ENCODE peak calls at places on chromosome 6, in five cellular contexts. One of them, this sample, is unnamed.
A peak's percentile ranks its signal among the peaks of the same experiment; 100 is the strongest.

GRCh38 chr6:164069352-164070022 is 655.0 kb downstream of the QKI start:
- DNase-seq in cardiac muscle cell: no peak
- DNase-seq in pancreas: no peak
- DNase-seq in left lung: no peak
- DNase-seq in MM.1S: no peak
- DNase-seq in this sample: no peak

GRCh38 chr6:166435574-166435973 is 52.8 kb upstream of the MPC1 start:
- DNase-seq in cardiac muscle cell: no peak
- DNase-seq in pancreas: no peak
- DNase-seq in left lung: no peak
- DNase-seq in MM.1S: no peak
- DNase-seq in this sample: no peak

GRCh38 chr6:37580164-37580955 is 80.7 kb upstream of the CCDC167 start:
- DNase-seq in cardiac muscle cell: no peak
- DNase-seq in pancreas: no peak
- DNase-seq in left lung: no peak
- DNase-seq in MM.1S: no peak
- DNase-seq in this sample: no peak

GRCh38 chr6:25670793-25671513 is 18.9 kb downstream of the SCGN start:
- DNase-seq in cardiac muscle cell: peak; percentile 10
- DNase-seq in pancreas: no peak
- DNase-seq in left lung: no peak
- DNase-seq in MM.1S: no peak
- DNase-seq in this sample: no peak

GRCh38 chr6:166556871-166557322 is 29.6 kb downstream of the RAMACL start:
- DNase-seq in cardiac muscle cell: no peak
- DNase-seq in pancreas: peak; percentile 94
- DNase-seq in left lung: peak; percentile 91
- DNase-seq in MM.1S: no peak
- DNase-seq in this sample: no peak

GRCh38 chr6:18216411-18216810 is 47.9 kb downstream of the DEK start:
- DNase-seq in cardiac muscle cell: no peak
- DNase-seq in pancreas: no peak
- DNase-seq in left lung: no peak
- DNase-seq in MM.1S: no peak
- DNase-seq in this sample: no peak

GRCh38 chr6:90343581-90343980 is 46.9 kb upstream of the BACH2 start:
- DNase-seq in cardiac muscle cell: no peak
- DNase-seq in pancreas: no peak
- DNase-seq in left lung: no peak
- DNase-seq in MM.1S: no peak
- DNase-seq in this sample: no peak

GRCh38 chr6:131954775-131955107 is 3.6 kb upstream of the CCN2 start:
- DNase-seq in cardiac muscle cell: peak; percentile 75
- DNase-seq in pancreas: peak; percentile 44
- DNase-seq in left lung: peak; percentile 63
- DNase-seq in MM.1S: no peak
- DNase-seq in this sample: no peak

GRCh38 chr6:79559706-79560105 is 22.5 kb upstream of the LCA5 start:
- DNase-seq in cardiac muscle cell: no peak
- DNase-seq in pancreas: no peak
- DNase-seq in left lung: no peak
- DNase-seq in MM.1S: no peak
- DNase-seq in this sample: no peak

GRCh38 chr6:137471951-137472350 is 22.2 kb downstream of the OLIG3 start:
- DNase-seq in cardiac muscle cell: no peak
- DNase-seq in pancreas: no peak
- DNase-seq in left lung: no peak
- DNase-seq in MM.1S: no peak
- DNase-seq in this sample: no peak

GRCh38 chr6:168284187-168284586 is 35.4 kb downstream of the DACT2 start:
- DNase-seq in cardiac muscle cell: no peak
- DNase-seq in pancreas: no peak
- DNase-seq in left lung: no peak
- DNase-seq in MM.1S: no peak
- DNase-seq in this sample: no peak

GRCh38 chr6:27962506-27962905 is 5.5 kb downstream of the OR2B6 start:
- DNase-seq in cardiac muscle cell: no peak
- DNase-seq in pancreas: no peak
- DNase-seq in left lung: no peak
- DNase-seq in MM.1S: no peak
- DNase-seq in this sample: no peak

GRCh38 chr6:146785001-146785585 is 186.3 kb downstream of the ADGB start:
- DNase-seq in cardiac muscle cell: peak; percentile 76
- DNase-seq in pancreas: no peak
- DNase-seq in left lung: no peak
- DNase-seq in MM.1S: peak; percentile 45
- DNase-seq in this sample: no peak

GRCh38 chr6:3421145-3421544 is 35.7 kb downstream of the SLC22A23 start:
- DNase-seq in cardiac muscle cell: no peak
- DNase-seq in pancreas: no peak
- DNase-seq in left lung: no peak
- DNase-seq in MM.1S: no peak
- DNase-seq in this sample: no peak
- H3K27me3 ChIP-seq in cardiac muscle cell: peaks cover 8% of the 10 kb centered on the region
- H3K27me3 ChIP-seq in pancreas: no peaks in the 10 kb centered on the region
- H3K27me3 ChIP-seq in left lung: no peaks in the 10 kb centered on the region
- H3K27me3 ChIP-seq in MM.1S: no peaks in the 10 kb centered on the region
- H3K27me3 ChIP-seq in this sample: no peaks in the 10 kb centered on the region

DNA sequence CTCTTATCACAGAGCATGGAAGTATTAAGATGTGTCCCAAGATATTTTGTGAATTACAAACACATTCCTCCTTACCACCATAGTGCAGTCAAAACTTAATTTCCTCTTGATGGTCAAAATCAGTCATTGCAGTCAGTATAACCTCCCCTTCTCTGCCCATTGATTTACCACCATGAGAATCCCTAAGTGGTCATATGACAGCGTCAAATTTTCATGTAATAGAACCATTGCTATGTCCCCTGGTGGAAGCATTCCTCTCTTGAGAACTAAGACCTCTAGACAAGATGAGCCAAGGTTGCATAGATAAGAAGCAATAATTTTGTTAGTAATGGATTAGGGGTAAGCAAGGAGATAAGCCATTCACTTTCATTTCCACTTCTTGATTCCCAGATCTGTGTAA is 49.7 kb upstream of the PDE7B start:
- DNase-seq in cardiac muscle cell: no peak
- DNase-seq in pancreas: no peak
- DNase-seq in left lung: no peak
- DNase-seq in MM.1S: no peak
- DNase-seq in this sample: no peak
- TF ChIP-seq CTCF in cardiac muscle cell: no peak
- TF ChIP-seq CTCF in pancreas: no peak
- TF ChIP-seq CTCF in left lung: no peak
- TF ChIP-seq CTCF in MM.1S: no peak
- TF ChIP-seq CTCF in this sample: no peak

DNA sequence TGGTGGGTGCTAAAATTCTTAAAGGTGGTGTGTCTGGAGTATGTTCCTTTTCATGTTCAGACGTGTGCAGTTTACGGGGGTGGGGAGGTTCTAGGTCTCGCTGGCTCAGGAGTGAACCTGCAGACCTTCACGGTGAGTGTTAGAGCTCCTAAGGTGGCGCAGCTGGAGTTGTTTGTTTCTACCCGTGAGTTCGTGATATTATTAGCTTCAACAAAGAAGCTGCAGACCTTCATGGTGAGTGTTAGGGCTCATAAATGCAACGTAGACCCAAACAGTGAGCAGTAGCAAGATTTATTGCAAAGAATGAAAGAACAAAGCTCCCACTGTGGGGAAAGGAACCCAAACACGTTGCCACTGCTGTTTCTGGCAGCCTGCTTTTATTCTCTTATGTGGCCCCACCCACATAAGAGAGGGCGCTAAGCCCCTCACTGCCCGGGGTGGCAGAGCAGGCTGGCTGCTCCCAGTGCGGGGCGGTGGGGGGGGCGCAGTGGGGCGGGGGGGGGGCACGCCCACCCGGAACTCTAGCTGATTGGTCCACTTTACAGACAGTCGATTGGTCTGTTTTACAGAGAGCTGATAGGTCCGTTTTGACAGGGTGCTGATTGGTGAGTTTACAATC is 41.3 kb upstream of the GMPR start:
- DNase-seq in cardiac muscle cell: no peak
- DNase-seq in pancreas: no peak
- DNase-seq in left lung: no peak
- DNase-seq in MM.1S: no peak
- DNase-seq in this sample: no peak
- H3K27ac ChIP-seq in cardiac muscle cell: no peak overlapping the region
- H3K27ac ChIP-seq in pancreas: no peak overlapping the region
- H3K27ac ChIP-seq in left lung: no peak overlapping the region
- H3K27ac ChIP-seq in MM.1S: no peak overlapping the region
- H3K27ac ChIP-seq in this sample: no peak overlapping the region

DNA sequence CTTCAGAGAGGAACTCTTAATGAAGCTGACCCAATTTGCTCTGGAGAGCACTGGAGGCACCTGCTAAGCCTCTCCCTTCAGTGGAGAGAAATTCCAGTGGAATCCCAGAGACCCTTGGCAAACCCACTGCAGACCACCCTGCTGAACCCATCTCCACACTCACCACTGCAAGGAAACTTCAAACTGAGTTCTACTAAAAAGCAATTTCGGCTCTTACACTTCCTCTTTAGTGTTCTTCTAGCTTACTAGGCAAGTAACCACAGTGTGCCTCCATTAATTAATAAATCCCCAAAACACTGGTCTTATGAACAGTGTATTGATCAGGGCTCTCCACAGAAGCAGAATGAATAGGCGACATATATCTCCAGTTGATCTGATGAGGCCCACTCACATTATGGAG is 43.0 kb upstream of the HLA-E start:
- DNase-seq in cardiac muscle cell: no peak
- DNase-seq in pancreas: no peak
- DNase-seq in left lung: no peak
- DNase-seq in MM.1S: no peak
- DNase-seq in this sample: no peak
- H3K27me3 ChIP-seq in cardiac muscle cell: peaks cover 94% of the 10 kb centered on the region
- H3K27me3 ChIP-seq in pancreas: no peaks in the 10 kb centered on the region
- H3K27me3 ChIP-seq in left lung: peaks cover 85% of the 10 kb centered on the region
- H3K27me3 ChIP-seq in MM.1S: peaks cover 91% of the 10 kb centered on the region
- H3K27me3 ChIP-seq in this sample: peaks cover 83% of the 10 kb centered on the region

GRCh38 chr6:156189195-156189594 is 588.0 kb upstream of the ARID1B start:
- DNase-seq in cardiac muscle cell: no peak
- DNase-seq in pancreas: no peak
- DNase-seq in left lung: no peak
- DNase-seq in MM.1S: no peak
- DNase-seq in this sample: no peak
- TF ChIP-seq CTCF in cardiac muscle cell: no peak
- TF ChIP-seq CTCF in pancreas: no peak
- TF ChIP-seq CTCF in left lung: no peak
- TF ChIP-seq CTCF in MM.1S: no peak
- TF ChIP-seq CTCF in this sample: no peak

GRCh38 chr6:14231546-14232280 is 114.1 kb downstream of the CD83 start:
- DNase-seq in cardiac muscle cell: no peak
- DNase-seq in pancreas: peak; percentile 26
- DNase-seq in left lung: no peak
- DNase-seq in MM.1S: no peak
- DNase-seq in this sample: no peak
- H3K27ac ChIP-seq in cardiac muscle cell: no peak overlapping the region
- H3K27ac ChIP-seq in pancreas: no peak overlapping the region
- H3K27ac ChIP-seq in left lung: no peak overlapping the region
- H3K27ac ChIP-seq in MM.1S: no peak overlapping the region
- H3K27ac ChIP-seq in this sample: no peak overlapping the region

This sample was measured in CD4-positive, alpha-beta T cell.